ENCODE peak calls at places on chromosomes 1 and 21, in ten cellular contexts. S, C, J, G, T, N, P, O, D and H are unnamed samples.

GRCh38 chr1:23727362-23727811 is 15.9 kb upstream of the ELOA start:
- DNase-seq in S (peak), C (no peak), J (no peak), G (no peak), T (no peak), N (no peak), P (no peak), O (no peak), D (peak), H (peak)

GRCh38 chr21:28069446-28069845 is 923.2 kb downstream of the LTN1 start:
- DNase-seq in S (no peak), C (peak), J (peak), G (no peak), T (no peak), N (peak), P (no peak), O (no peak), D (no peak), H (no peak)

GRCh38 chr21:31111093-31111492 is 72.8 kb upstream of the KRTAP19-8 start:
- DNase-seq in S (no peak), C (no peak), J (no peak), G (no peak), T (no peak), N (no peak), P (no peak), O (no peak), D (no peak), H (no peak)

GRCh38 chr1:17742590-17742989 is 12.5 kb upstream of the ACTL8 start:
- DNase-seq in S (no peak), C (peak), J (no peak), G (no peak), T (no peak), N (no peak), P (no peak), O (no peak), D (no peak), H (peak)

GRCh38 chr1:153771841-153772593 is 3.2 kb upstream of the SLC27A3 start:
- DNase-seq in S (peak), C (no peak), J (peak), G (peak), T (peak), N (peak), P (no peak), O (no peak), D (no peak), H (peak)

GRCh38 chr1:243397613-243398321 is 141.9 kb downstream of the SDCCAG8 start:
- DNase-seq in S (no peak), C (no peak), J (no peak), G (no peak), T (no peak), N (no peak), P (no peak), O (no peak), D (peak), H (no peak)

GRCh38 chr1:180786633-180787032 is 126.1 kb upstream of the KIAA1614 start:
- DNase-seq in S (no peak), C (no peak), J (no peak), G (no peak), T (no peak), N (no peak), P (no peak), O (no peak), D (no peak), H (no peak)

GRCh38 chr1:9907441-9907840 is 2.6 kb downstream of the CTNNBIP1 start:
- DNase-seq in S (no peak), C (no peak), J (no peak), G (no peak), T (peak), N (no peak), P (no peak), O (no peak), D (no peak), H (no peak)

GRCh38 chr1:216502528-216503162 is 79.4 kb upstream of the USH2A start:
- DNase-seq in S (no peak), C (no peak), J (no peak), G (peak), T (no peak), N (peak), P (no peak), O (no peak), D (no peak), H (no peak)

GRCh38 chr1:55833452-55834160 is 618.4 kb upstream of the USP24 start:
- DNase-seq in S (no peak), C (peak), J (no peak), G (no peak), T (no peak), N (no peak), P (no peak), O (no peak), D (no peak), H (no peak)

GRCh38 chr1:58932820-58933598 is 149.2 kb upstream of the JUN start:
- DNase-seq in S (no peak), C (peak), J (no peak), G (no peak), T (no peak), N (no peak), P (no peak), O (peak), D (peak), H (peak)

GRCh38 chr21:14977814-14978213 is 87.0 kb downstream of the NRIP1 start:
- DNase-seq in S (no peak), C (no peak), J (no peak), G (no peak), T (no peak), N (no peak), P (no peak), O (no peak), D (no peak), H (no peak)

GRCh38 chr1:187413770-187414169 is 585.0 kb downstream of the PLA2G4A start:
- DNase-seq in S (no peak), C (peak), J (no peak), G (no peak), T (peak), N (peak), P (peak), O (peak), D (no peak), H (no peak)

GRCh38 chr21:42466700-42467612 is 29.1 kb downstream of the RSPH1 start:
- DNase-seq in S (peak), C (peak), J (peak), G (no peak), T (peak), N (peak), P (peak), O (peak), D (peak), H (no peak)

GRCh38 chr1:59013276-59013927 is 229.6 kb upstream of the JUN start:
- DNase-seq in S (no peak), C (peak), J (peak), G (peak), T (no peak), N (peak), P (peak), O (no peak), D (no peak), H (no peak)

GRCh38 chr21:25801217-25802015 is 66.6 kb downstream of the GABPA start:
- DNase-seq in S (peak), C (peak), J (peak), G (peak), T (peak), N (peak), P (peak), O (peak), D (peak), H (peak)

GRCh38 chr1:44326821-44327465 is 28.1 kb downstream of the ERI3 start:
- DNase-seq in S (no peak), C (peak), J (no peak), G (no peak), T (no peak), N (no peak), P (no peak), O (no peak), D (no peak), H (no peak)

GRCh38 chr1:170063109-170063826 is 11.2 kb downstream of the KIFAP3 start:
- DNase-seq in S (no peak), C (peak), J (no peak), G (no peak), T (no peak), N (no peak), P (no peak), O (peak), D (peak), H (no peak)

GRCh38 chr1:155934933-155935590 is 849 bp upstream of the KHDC4 start:
- DNase-seq in S (peak), C (no peak), J (no peak), G (no peak), T (no peak), N (peak), P (no peak), O (no peak), D (peak), H (peak)

GRCh38 chr1:14924012-14924452 is 229.5 kb upstream of the TMEM51 start:
- DNase-seq in S (peak), C (peak), J (peak), G (no peak), T (no peak), N (peak), P (peak), O (peak), D (no peak), H (peak)

GRCh38 chr1:56404561-56405030 is 174.8 kb downstream of the PLPP3 start:
- DNase-seq in S (no peak), C (peak), J (no peak), G (no peak), T (no peak), N (no peak), P (no peak), O (no peak), D (no peak), H (peak)

GRCh38 chr1:19622204-19622603 is 21.9 kb upstream of the NBL1 start:
- DNase-seq in S (no peak), C (peak), J (no peak), G (no peak), T (no peak), N (no peak), P (no peak), O (no peak), D (no peak), H (peak)

GRCh38 chr1:111369177-111369576 is 58.4 kb downstream of the OVGP1 start:
- DNase-seq in S (no peak), C (no peak), J (no peak), G (no peak), T (no peak), N (no peak), P (no peak), O (no peak), D (no peak), H (no peak)
- H3K4me2 ChIP-seq in S (no peak), C (no peak), J (no peak), G (no peak), T (no peak), N (no peak), P (no peak), O (no peak), D (no peak), H (no peak)

GRCh38 chr1:198683449-198683848 is 44.6 kb downstream of the PTPRC start:
- DNase-seq in S (no peak), C (no peak), J (no peak), G (no peak), T (peak), N (no peak), P (no peak), O (no peak), D (no peak), H (no peak)
- H3K4me2 ChIP-seq in S (peak), C (no peak), J (no peak), G (no peak), T (peak), N (no peak), P (peak), O (no peak), D (no peak), H (no peak)

GRCh38 chr1:41366428-41367101 is 5.3 kb downstream of the FOXO6 start:
- DNase-seq in S (no peak), C (no peak), J (no peak), G (no peak), T (peak), N (no peak), P (no peak), O (no peak), D (no peak), H (peak)
- H3K4me2 ChIP-seq in S (peak), C (no peak), J (peak), G (peak), T (peak), N (peak), P (peak), O (no peak), D (no peak), H (peak)

GRCh38 chr1:100736766-100737165 is 17.2 kb downstream of the VCAM1 start:
- DNase-seq in S (no peak), C (peak), J (no peak), G (no peak), T (no peak), N (no peak), P (peak), O (no peak), D (no peak), H (peak)

GRCh38 chr1:100736324-100736723 is 16.8 kb downstream of the VCAM1 start:
- DNase-seq in S (no peak), C (peak), J (no peak), G (no peak), T (no peak), N (no peak), P (no peak), O (no peak), D (no peak), H (no peak)

GRCh38 chr1:100731758-100732157 is 12.2 kb downstream of the VCAM1 start:
- DNase-seq in S (no peak), C (no peak), J (no peak), G (no peak), T (no peak), N (no peak), P (no peak), O (no peak), D (no peak), H (no peak)

GRCh38 chr1:100734716-100735115 is 15.2 kb downstream of the VCAM1 start:
- DNase-seq in S (no peak), C (peak), J (no peak), G (no peak), T (no peak), N (no peak), P (no peak), O (no peak), D (no peak), H (no peak)

GRCh38 chr1:100735244-100735643 is 15.7 kb downstream of the VCAM1 start:
- DNase-seq in S (no peak), C (peak), J (no peak), G (no peak), T (no peak), N (no peak), P (no peak), O (no peak), D (no peak), H (no peak)
- H3K4me2 ChIP-seq in S (no peak), C (no peak), J (no peak), G (no peak), T (no peak), N (no peak), P (no peak), O (no peak), D (no peak), H (no peak)

DNA sequence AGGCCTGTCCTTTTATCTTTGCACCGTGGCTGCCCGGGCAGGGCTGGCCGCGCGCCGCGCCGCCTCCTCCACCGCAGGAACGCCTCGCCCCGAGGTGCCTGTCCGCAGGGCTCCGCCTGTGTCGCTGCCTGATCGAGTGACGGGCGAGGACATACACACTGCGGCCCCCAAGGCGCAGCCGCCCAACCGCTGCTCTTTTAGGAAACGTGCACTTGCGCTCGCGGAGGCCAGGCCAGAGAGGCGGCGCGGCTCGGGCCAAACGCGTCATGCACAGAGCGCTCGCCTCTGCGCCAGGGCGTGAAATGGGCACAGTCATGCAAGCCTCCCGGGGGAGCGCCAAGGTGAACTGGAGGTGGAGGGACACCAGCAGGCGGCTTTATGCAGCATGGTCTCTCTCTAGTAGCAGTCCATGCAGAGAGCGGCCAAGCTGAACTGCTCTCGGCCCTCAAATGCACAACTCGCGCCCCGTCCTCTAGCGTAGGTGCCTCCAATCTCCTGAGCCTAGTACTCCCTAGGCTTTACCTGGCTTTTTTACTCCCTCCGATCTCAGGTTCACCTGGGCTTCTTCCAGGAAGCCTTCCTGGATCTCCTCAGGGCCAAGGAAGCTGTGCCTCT is 12.9 kb downstream of the TRABD2B start:
- DNase-seq in S (no peak), C (no peak), J (peak), G (no peak), T (no peak), N (peak), P (peak), O (no peak), D (no peak), H (no peak)
- H3K4me2 ChIP-seq in S (no peak), C (no peak), J (peak), G (peak), T (no peak), N (peak), P (peak), O (no peak), D (no peak), H (no peak)

GRCh38 chr1:31865728-31866449 is 50.1 kb upstream of the SPOCD1 start:
- DNase-seq in S (no peak), C (no peak), J (no peak), G (no peak), T (no peak), N (no peak), P (no peak), O (no peak), D (no peak), H (no peak)
- H3K4me2 ChIP-seq in S (peak), C (no peak), J (no peak), G (no peak), T (no peak), N (no peak), P (no peak), O (no peak), D (peak), H (no peak)

GRCh38 chr1:33385251-33385650 is 45.6 kb downstream of the PHC2 start:
- DNase-seq in S (no peak), C (no peak), J (no peak), G (no peak), T (no peak), N (no peak), P (no peak), O (no peak), D (no peak), H (no peak)
- H3K4me2 ChIP-seq in S (no peak), C (no peak), J (no peak), G (no peak), T (no peak), N (no peak), P (no peak), O (peak), D (no peak), H (no peak)

DNA sequence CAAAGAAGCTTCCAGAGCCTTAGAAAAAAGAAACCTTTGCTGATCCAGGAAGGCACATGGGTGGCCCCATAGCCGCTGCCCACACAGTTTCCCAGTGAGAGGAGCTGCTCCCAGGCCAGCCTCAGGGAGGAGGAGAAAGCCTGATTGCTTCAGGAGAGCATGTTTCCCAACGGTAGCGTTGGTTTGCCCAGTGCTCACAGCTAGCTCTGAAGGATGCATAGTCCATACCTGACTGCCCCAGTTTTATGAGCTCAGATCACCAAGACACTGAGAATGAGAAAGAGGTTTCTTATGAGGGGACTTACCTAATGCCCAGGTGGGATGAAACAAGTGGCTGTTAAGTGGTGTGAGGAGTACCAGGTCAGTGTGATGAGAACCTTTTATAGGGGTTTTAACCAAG is at the start of gene CRNN:
- DNase-seq in S (no peak), C (no peak), J (no peak), G (no peak), T (no peak), N (no peak), P (no peak), O (no peak), D (no peak), H (peak)
- H3K4me2 ChIP-seq in S (no peak), C (no peak), J (no peak), G (no peak), T (no peak), N (no peak), P (no peak), O (no peak), D (no peak), H (no peak)

GRCh38 chr1:156959414-156959813 is 39.0 kb downstream of the LRRC71 start:
- DNase-seq in S (no peak), C (no peak), J (no peak), G (no peak), T (no peak), N (no peak), P (peak), O (no peak), D (no peak), H (no peak)
- H3K4me2 ChIP-seq in S (no peak), C (no peak), J (no peak), G (no peak), T (no peak), N (no peak), P (peak), O (no peak), D (no peak), H (no peak)

DNA sequence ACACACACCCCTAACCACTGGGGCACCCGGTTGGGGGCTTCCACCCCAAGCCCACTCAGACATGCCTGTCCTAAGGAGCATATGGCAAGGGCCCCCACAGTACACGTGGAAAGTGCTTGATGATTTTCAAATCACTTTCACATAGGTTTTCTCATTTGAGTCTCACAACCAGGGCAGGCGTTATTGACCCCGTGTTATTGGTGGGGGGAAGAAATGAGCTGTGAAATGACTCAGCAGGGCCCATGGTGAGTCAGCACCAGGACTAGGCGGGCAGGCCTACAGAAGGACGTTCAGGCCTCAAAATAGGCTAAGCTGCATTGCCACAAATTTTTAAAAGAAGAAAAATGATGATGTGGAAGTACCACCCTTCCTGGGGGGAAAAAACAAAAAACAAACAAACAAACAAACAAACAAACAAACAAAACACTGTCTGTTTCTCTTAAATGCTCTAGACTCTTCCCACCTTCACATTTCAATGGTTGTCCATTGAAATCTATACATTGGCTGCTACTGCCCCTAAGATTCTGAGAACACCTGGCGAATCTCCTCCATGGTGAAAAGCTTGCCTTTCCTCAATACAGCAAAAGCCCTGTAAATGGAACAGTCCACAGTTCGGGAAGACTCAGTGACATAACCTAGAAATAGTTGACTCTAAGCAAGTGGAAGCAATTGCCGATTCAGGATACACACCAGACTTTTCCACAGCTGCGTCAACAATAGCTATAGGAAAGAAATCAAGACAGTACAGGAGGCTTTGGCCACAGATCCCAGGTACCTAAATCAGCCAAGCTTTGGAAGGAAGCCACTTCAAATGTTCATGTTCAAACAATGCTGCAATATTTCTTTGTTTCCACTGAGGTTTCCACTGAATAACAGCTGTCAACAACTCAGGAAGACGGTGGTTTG is 234.7 kb downstream of the TOMM20 start:
- DNase-seq in S (no peak), C (peak), J (no peak), G (no peak), T (no peak), N (no peak), P (no peak), O (no peak), D (peak), H (peak)
- H3K4me2 ChIP-seq in S (no peak), C (no peak), J (no peak), G (no peak), T (no peak), N (no peak), P (no peak), O (no peak), D (peak), H (peak)